ENCODE peak calls at places on chromosomes 16 and 17, in five cellular contexts. A is myocyte, M is fibroblast of lung, G is esophagus squamous epithelium, V is lower leg skin. E is an unnamed sample.

GRCh38 chr17:16425698-16426659 is 10.6 kb downstream of the TRPV2 start:
- DNase-seq in A (peak), M (no peak), G (no peak), V (no peak), E (no peak)

GRCh38 chr16:8109510-8110369 is 480.6 kb downstream of the TMEM114 start:
- DNase-seq in A (no peak), M (no peak), G (no peak), V (no peak), E (no peak)

GRCh38 chr16:87608400-87608985 is 6.2 kb downstream of the JPH3 start:
- DNase-seq in A (peak), M (peak), G (no peak), V (no peak), E (peak)

GRCh38 chr16:8568231-8568617 is 22.1 kb downstream of the TMEM114 start:
- DNase-seq in A (no peak), M (peak), G (no peak), V (peak), E (no peak)

GRCh38 chr17:65745241-65745640 is 183.8 kb upstream of the AXIN2 start:
- DNase-seq in A (no peak), M (no peak), G (no peak), V (no peak), E (peak)

GRCh38 chr17:42135664-42136653 is 13.4 kb downstream of the HSPB9 start:
- DNase-seq in A (no peak), M (peak), G (no peak), V (no peak), E (peak)

GRCh38 chr17:34637041-34637547 is 57.7 kb downstream of the TMEM132E start:
- DNase-seq in A (no peak), M (no peak), G (no peak), V (no peak), E (no peak)

GRCh38 chr17:48296453-48296852 is 133.6 kb downstream of the SKAP1 start:
- DNase-seq in A (peak), M (no peak), G (no peak), V (no peak), E (no peak)

GRCh38 chr17:57751971-57752905 is 7.1 kb upstream of the CCDC182 start:
- DNase-seq in A (no peak), M (no peak), G (no peak), V (no peak), E (no peak)

GRCh38 chr17:76700627-76701470 is 9.9 kb downstream of the MXRA7 start:
- DNase-seq in A (peak), M (peak), G (no peak), V (no peak), E (peak)

GRCh38 chr16:77816293-77816692 is 27.9 kb downstream of the VAT1L start:
- DNase-seq in A (no peak), M (peak), G (no peak), V (no peak), E (no peak)

GRCh38 chr17:63881935-63882601 is at the start of gene GH2:
- DNase-seq in A (peak), M (peak), G (no peak), V (no peak), E (peak)

GRCh38 chr16:52545544-52546262 is 1.2 kb downstream of the TOX3 start:
- DNase-seq in A (no peak), M (no peak), G (no peak), V (no peak), E (no peak)

GRCh38 chr16:29927523-29927905 is 1.5 kb upstream of the KCTD13 start:
- DNase-seq in A (no peak), M (peak), G (no peak), V (no peak), E (no peak)

GRCh38 chr17:17737938-17738894 is 57.0 kb downstream of the RAI1 start:
- DNase-seq in A (peak), M (peak), G (no peak), V (no peak), E (no peak)

E was measured in endothelial cell of umbilical vein.